ENCODE peak calls at places on chromosomes 2 and 18, in seven cellular contexts. Y is AG09309; R is stimulated activated CD4-positive, alpha-beta T cell treated with anti-CD3 and anti-CD28 coated beads, Interleukin-15, amount 100 ng/mL, for 24 hours; K is PC-3; E is 8988T; S is activated CD4-positive, alpha-beta T cell treated with anti-CD3 and anti-CD28 coated beads for 4 hours; C is CD4-positive, alpha-beta T cell. F is an unnamed sample.

GRCh38 chr2:204751472-204751871 is 206.2 kb downstream of the PARD3B start:
- DNase-seq in S (no peak), C (no peak), Y (no peak), E (no peak), K (no peak), R (no peak), F (no peak)

GRCh38 chr2:158060862-158061435 is 40.7 kb upstream of the UPP2 start:
- DNase-seq in Y (peak), C (no peak), R (no peak), K (no peak), S (no peak), E (no peak), F (peak)

GRCh38 chr18:11987527-11987926 is 6.2 kb downstream of the IMPA2 start:
- DNase-seq in S (no peak), R (no peak), C (no peak), K (no peak), E (no peak), Y (no peak), F (no peak)

GRCh38 chr2:66509326-66509811 is 74.4 kb downstream of the MEIS1 start:
- DNase-seq in S (no peak), E (no peak), K (peak), C (no peak), Y (no peak), R (no peak), F (no peak)

GRCh38 chr2:229920011-229920781 is 1.6 kb downstream of the TRIP12 start:
- DNase-seq in Y (no peak), S (peak), K (no peak), C (peak), E (no peak), R (peak), F (peak)

GRCh38 chr18:41922171-41922570 is 32.9 kb upstream of the PIK3C3 start:
- DNase-seq in Y (no peak), E (no peak), S (no peak), C (no peak), K (no peak), R (no peak), F (no peak)

GRCh38 chr18:61676763-61677434 is 215.9 kb downstream of the RNF152 start:
- DNase-seq in Y (no peak), S (no peak), C (no peak), R (no peak), K (no peak), E (no peak), F (no peak)

GRCh38 chr2:230054079-230054478 is 14.6 kb downstream of the SLC16A14 start:
- DNase-seq in Y (peak), E (no peak), S (no peak), C (no peak), K (peak), R (peak), F (no peak)

GRCh38 chr18:35362531-35362930 is 14.6 kb downstream of the ZNF396 start:
- DNase-seq in Y (no peak), C (no peak), R (no peak), K (no peak), S (no peak), E (no peak), F (no peak)

GRCh38 chr2:85914916-85915315 is 26.1 kb upstream of the ST3GAL5 start:
- DNase-seq in S (no peak), K (no peak), C (no peak), Y (no peak), E (no peak), R (no peak), F (no peak)

GRCh38 chr2:118992740-118993391 is 50.9 kb downstream of the MARCO start:
- DNase-seq in Y (no peak), C (no peak), R (peak), E (no peak), K (peak), S (no peak), F (no peak)

F was measured in small intestine.